ENCODE peak calls at places on chromosomes 16 and 17, in seven cellular contexts. O, R, L, F, D, G and Z are unnamed samples.
A peak's percentile ranks its signal among the peaks of the same experiment; 100 is the strongest.

GRCh38 chr16:4613636-4614570 is 785 bp downstream of the UBALD1 start:
- DNase-seq in D (peak; percentile 37), L (peak; percentile 51), O (no peak), G (no peak), F (peak; percentile 71), R (no peak), Z (no peak)

GRCh38 chr16:68382296-68382718 is 66.0 kb downstream of the SMPD3 start:
- DNase-seq in G (no peak), R (no peak), L (peak; percentile 55), F (peak; percentile 38), O (no peak), D (no peak), Z (peak; percentile 40)

GRCh38 chr17:21218101-21218500 is 4.1 kb upstream of the TMEM11 start:
- DNase-seq in D (no peak), G (no peak), R (no peak), F (no peak), L (peak; percentile 63), O (no peak), Z (no peak)

GRCh38 chr16:81654346-81654745 is 124.7 kb upstream of the PLCG2 start:
- DNase-seq in F (no peak), G (no peak), R (no peak), L (no peak), O (no peak), D (no peak), Z (no peak)

GRCh38 chr16:76614255-76614654 is 337.1 kb downstream of the CNTNAP4 start:
- DNase-seq in G (no peak), O (no peak), D (no peak), F (no peak), L (no peak), R (no peak), Z (no peak)

GRCh38 chr16:51461255-51461654 is 310.2 kb upstream of the SALL1 start:
- DNase-seq in G (no peak), O (no peak), D (no peak), L (no peak), R (no peak), F (no peak), Z (no peak)

GRCh38 chr17:37643829-37644228 is 583 bp upstream of the DDX52 start:
- DNase-seq in O (no peak), D (no peak), L (no peak), G (no peak), R (no peak), F (no peak), Z (no peak)

GRCh38 chr17:55312852-55313251 is 48.1 kb downstream of the HLF start:
- DNase-seq in O (no peak), F (no peak), L (no peak), G (no peak), R (no peak), D (no peak), Z (no peak)

GRCh38 chr17:13311301-13311700 is 290.4 kb downstream of the HS3ST3A1 start:
- DNase-seq in G (no peak), F (no peak), R (no peak), D (no peak), L (no peak), O (no peak), Z (no peak)

GRCh38 chr17:65557349-65558310 is 3.8 kb downstream of the AXIN2 start:
- DNase-seq in F (no peak), O (no peak), R (no peak), G (no peak), L (peak; percentile 54), D (no peak), Z (no peak)

GRCh38 chr16:19136549-19137196 is 22.9 kb downstream of the ITPRIPL2 start:
- DNase-seq in D (no peak), R (peak; percentile 62), G (no peak), F (peak; percentile 60), L (no peak), O (peak; percentile 61), Z (no peak)

GRCh38 chr17:43809121-43809520 is 23.8 kb downstream of the MPP3 start:
- DNase-seq in O (no peak), F (no peak), R (no peak), L (no peak), D (no peak), G (no peak), Z (no peak)

GRCh38 chr17:30200086-30200485 is 35.4 kb downstream of the SLC6A4 start:
- DNase-seq in L (no peak), R (no peak), O (no peak), G (no peak), F (no peak), D (no peak), Z (no peak)

GRCh38 chr17:30208214-30208613 is 27.3 kb downstream of the SLC6A4 start:
- DNase-seq in F (no peak), R (no peak), O (no peak), G (no peak), D (no peak), L (no peak), Z (no peak)

GRCh38 chr17:30207655-30208054 is 27.8 kb downstream of the SLC6A4 start:
- DNase-seq in F (no peak), L (no peak), R (no peak), O (no peak), D (no peak), G (no peak), Z (no peak)

GRCh38 chr17:30199600-30199999 is 35.9 kb downstream of the SLC6A4 start:
- DNase-seq in D (no peak), R (no peak), G (no peak), O (no peak), F (no peak), L (no peak), Z (no peak)

DNA sequence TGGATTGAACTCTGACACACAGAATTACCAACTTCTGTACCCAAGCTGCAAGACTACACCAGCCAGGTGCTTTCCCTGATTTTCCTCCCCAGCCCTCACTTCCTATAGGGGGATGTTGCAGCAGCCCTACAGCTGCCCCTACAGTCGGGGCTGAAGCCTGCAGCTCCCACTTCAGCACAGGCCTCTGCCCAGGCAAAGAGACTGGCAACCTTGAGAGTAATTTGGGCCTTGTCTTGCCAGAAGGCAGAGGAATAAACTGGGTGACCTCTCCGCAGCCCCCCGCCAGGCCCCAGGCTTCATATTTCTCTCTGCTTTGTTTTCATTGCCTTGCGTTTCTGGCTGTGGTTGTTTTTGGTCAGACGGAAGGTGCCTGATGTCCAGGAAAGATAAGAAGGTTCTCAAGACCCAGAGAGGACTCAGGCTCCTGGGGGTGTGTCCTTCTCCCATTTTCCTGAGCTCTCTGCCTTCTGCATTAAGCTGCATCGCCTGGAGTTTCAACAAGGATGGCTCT is 32.0 kb downstream of the SLC6A4 start:
- DNase-seq in D (no peak), R (no peak), G (no peak), L (no peak), F (no peak), O (no peak), Z (no peak)
- TF ChIP-seq CTCF in D (no peak), R (no peak), G (no peak), L (no peak), F (no peak), O (no peak), Z (no peak)

DNA sequence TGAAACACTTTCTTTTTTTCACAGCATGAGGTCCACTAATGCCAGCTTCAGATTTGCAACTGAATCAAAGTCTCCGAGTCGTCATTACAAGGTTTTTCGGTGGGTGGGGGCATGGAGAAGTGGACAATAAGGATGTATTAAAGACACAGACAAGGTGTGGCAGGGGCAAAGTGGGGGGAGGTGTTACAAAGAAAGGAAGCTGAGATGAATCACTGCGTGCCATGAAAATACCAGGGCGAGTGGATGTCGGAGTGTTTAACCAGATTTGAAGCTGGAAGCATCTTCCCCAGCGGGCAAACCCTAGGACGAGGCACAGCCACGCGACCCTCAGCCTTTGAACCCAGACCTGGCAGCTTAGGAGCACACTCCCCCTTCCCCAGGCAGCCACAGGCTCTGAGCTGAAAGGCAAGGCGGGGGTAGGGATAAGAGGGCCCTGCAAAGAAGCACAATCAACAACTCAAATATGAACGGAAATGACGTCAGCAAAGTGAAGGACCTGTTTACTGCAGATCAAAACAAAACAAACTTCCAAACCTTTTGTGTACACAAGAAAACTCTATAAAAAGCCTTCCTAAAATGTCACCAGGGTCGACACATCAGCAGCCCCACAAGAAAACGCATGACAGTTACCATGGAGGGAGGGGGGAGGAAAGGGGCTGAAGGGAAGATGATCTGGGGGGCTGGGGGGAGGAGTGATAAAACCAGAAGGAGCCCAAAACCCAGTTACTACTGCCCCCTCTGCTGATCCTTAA is 5.6 kb upstream of the ZFHX3 start:
- DNase-seq in L (no peak), O (no peak), D (no peak), R (no peak), F (no peak), G (no peak), Z (no peak)
- TF ChIP-seq CTCF in L (no peak), O (no peak), D (no peak), R (no peak), F (no peak), G (no peak), Z (no peak)

GRCh38 chr17:4154201-4154600 is 11.2 kb downstream of the CYB5D2 start:
- DNase-seq in R (no peak), D (no peak), F (no peak), L (no peak), G (no peak), O (no peak), Z (no peak)

GRCh38 chr17:4155980-4156620 is 13.1 kb downstream of the CYB5D2 start:
- DNase-seq in G (no peak), R (no peak), F (no peak), L (no peak), O (no peak), D (no peak), Z (no peak)

GRCh38 chr17:4157618-4158333 is 14.8 kb downstream of the CYB5D2 start:
- DNase-seq in O (no peak), G (no peak), R (no peak), L (no peak), F (no peak), D (no peak), Z (no peak)

GRCh38 chr17:4159761-4160160 is 16.8 kb downstream of the CYB5D2 start:
- DNase-seq in G (no peak), L (no peak), F (no peak), R (no peak), O (no peak), D (no peak), Z (no peak)

GRCh38 chr17:4156750-4157381 is 13.9 kb downstream of the CYB5D2 start:
- DNase-seq in L (no peak), G (no peak), D (no peak), R (no peak), O (no peak), F (no peak), Z (no peak)
- TF ChIP-seq CTCF in L (no peak), G (peak; percentile 18), D (peak; percentile 39), R (no peak), O (no peak), F (no peak), Z (no peak)

DNA sequence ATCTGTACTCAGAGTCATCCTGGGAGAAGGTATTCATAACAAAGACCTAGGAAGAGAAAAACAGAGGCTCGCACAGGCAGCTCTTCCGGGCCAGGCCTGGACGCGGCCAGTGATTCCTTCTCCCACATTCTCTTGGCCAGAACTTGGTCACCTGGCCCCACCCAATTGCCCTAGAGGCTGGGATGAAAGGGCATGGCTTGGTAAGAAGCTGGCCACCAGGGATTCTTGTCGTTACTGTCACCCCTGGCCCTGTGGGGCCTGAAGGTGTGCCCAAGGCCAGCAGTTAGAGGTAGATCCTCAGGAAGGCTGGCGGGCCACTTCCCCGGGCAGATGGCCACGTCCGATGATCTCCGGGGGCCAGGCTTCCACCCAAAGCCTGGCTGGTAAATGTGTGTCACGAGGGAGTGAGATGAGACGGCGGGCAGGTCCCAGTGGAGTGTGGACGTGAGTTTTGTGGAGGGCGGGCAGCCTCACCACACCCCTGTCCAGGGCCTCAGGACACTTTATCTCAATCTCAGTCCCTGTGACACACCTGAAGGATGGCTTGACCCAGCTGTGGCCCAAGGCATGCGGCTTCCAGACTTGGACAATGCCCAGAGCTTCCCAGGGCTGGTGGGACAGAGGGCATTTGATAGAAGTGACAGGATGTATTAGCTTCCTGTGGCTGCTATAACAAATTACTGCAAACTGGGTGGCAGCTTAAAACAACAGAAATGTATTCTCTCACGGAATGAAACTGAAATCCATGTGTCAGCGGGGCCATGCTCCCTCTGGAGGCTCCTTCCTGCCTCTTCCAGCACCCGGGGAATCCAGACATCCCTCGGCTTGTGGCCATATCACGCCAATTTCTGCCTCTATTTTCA is 66.3 kb upstream of the GSE1 start:
- DNase-seq in L (no peak), G (no peak), D (no peak), F (no peak), O (no peak), R (no peak), Z (no peak)
- TF ChIP-seq CTCF in L (no peak), G (peak; percentile 25), D (peak; percentile 29), F (peak; percentile 29), O (no peak), R (no peak), Z (no peak)